ENCODE peak calls at places on chromosome 13, in four cellular contexts. L, H, P and J are unnamed samples.

GRCh38 chr13:29746167-29746677 is 104.2 kb downstream of the UBL3 start:
- DNase-seq in L (no peak), H (no peak), P (no peak), J (no peak)

GRCh38 chr13:30898721-30899188 is 7.3 kb upstream of the MEDAG start:
- DNase-seq in L (peak; percentile 9), H (peak; percentile 3), P (peak; percentile 33), J (no peak)

GRCh38 chr13:55394470-55394869 is 1746.2 kb upstream of the PRR20A start:
- DNase-seq in L (no peak), H (no peak), P (no peak), J (no peak)

GRCh38 chr13:97810152-97810551 is 143.3 kb upstream of the IPO5 start:
- DNase-seq in L (no peak), H (peak; percentile 52), P (no peak), J (no peak)

GRCh38 chr13:77919351-77920294 is 992 bp upstream of the EDNRB start:
- DNase-seq in L (no peak), H (peak; percentile 57), P (peak; percentile 75), J (peak; percentile 72)

GRCh38 chr13:84096221-84096620 is 213.9 kb upstream of the SLITRK1 start:
- DNase-seq in L (no peak), H (no peak), P (no peak), J (no peak)

GRCh38 chr13:29756506-29756905 is 93.9 kb downstream of the UBL3 start:
- DNase-seq in L (no peak), H (no peak), P (no peak), J (no peak)

GRCh38 chr13:99403458-99403971 is 96.3 kb upstream of the GPR183 start:
- DNase-seq in L (no peak), H (no peak), P (no peak), J (peak; percentile 58)

GRCh38 chr13:75907044-75907443 is 270.9 kb downstream of the LMO7 start:
- DNase-seq in L (no peak), H (no peak), P (peak; percentile 48), J (no peak)

GRCh38 chr13:100674363-100674847 is at the start of gene TMTC4:
- DNase-seq in L (peak; percentile 62), H (peak; percentile 55), P (peak; percentile 46), J (no peak)

GRCh38 chr13:100340865-100341264 is 247.7 kb downstream of the GGACT start:
- DNase-seq in L (no peak), H (no peak), P (no peak), J (no peak)

GRCh38 chr13:31200636-31200970 is 828 bp downstream of the B3GLCT start:
- DNase-seq in L (no peak), H (peak; percentile 53), P (peak; percentile 53), J (no peak)

GRCh38 chr13:99386495-99386894 is 79.3 kb upstream of the GPR183 start:
- DNase-seq in L (no peak), H (no peak), P (peak; percentile 37), J (no peak)

GRCh38 chr13:98439896-98440295 is 137.0 kb downstream of the STK24 start:
- DNase-seq in L (no peak), H (no peak), P (no peak), J (peak; percentile 52)

GRCh38 chr13:46267166-46267565 is 55.4 kb downstream of the LRRC63 start:
- DNase-seq in L (no peak), H (peak; percentile 85), P (no peak), J (no peak)

GRCh38 chr13:80473695-80474094 is 132.8 kb upstream of the SPRY2 start:
- DNase-seq in L (no peak), H (no peak), P (no peak), J (no peak)

GRCh38 chr13:98527526-98527925 is 49.4 kb downstream of the STK24 start:
- DNase-seq in L (no peak), H (no peak), P (no peak), J (no peak)

GRCh38 chr13:45880242-45880641 is 28.7 kb upstream of the SIAH3 start:
- DNase-seq in L (no peak), H (no peak), P (no peak), J (no peak)

GRCh38 chr13:23069571-23069970 is 111.2 kb upstream of the SGCG start:
- DNase-seq in L (no peak), H (peak; percentile 51), P (no peak), J (no peak)

GRCh38 chr13:39385621-39386231 is 217.3 kb downstream of the LHFPL6 start:
- DNase-seq in L (no peak), H (no peak), P (peak; percentile 96), J (no peak)

GRCh38 chr13:23868521-23868920 is 20.7 kb downstream of the MIPEP start:
- DNase-seq in L (no peak), H (no peak), P (no peak), J (no peak)

GRCh38 chr13:73194310-73194709 is 135.5 kb downstream of the KLF5 start:
- DNase-seq in L (no peak), H (peak; percentile 51), P (no peak), J (no peak)

GRCh38 chr13:51158923-51159322 is 47.8 kb upstream of the C13orf42 start:
- DNase-seq in L (no peak), H (no peak), P (peak; percentile 61), J (no peak)

GRCh38 chr13:25881946-25882574 is 169.8 kb downstream of the SHISA2 start:
- DNase-seq in L (no peak), H (no peak), P (peak; percentile 68), J (no peak)

GRCh38 chr13:49315756-49316481 is 68.2 kb downstream of the CDADC1 start:
- DNase-seq in L (no peak), H (no peak), P (no peak), J (no peak)

GRCh38 chr13:99884913-99885312 is 86.7 kb downstream of the ZIC5 start:
- DNase-seq in L (no peak), H (no peak), P (no peak), J (no peak)

GRCh38 chr13:76884571-76885202 is 1.5 kb downstream of the KCTD12 start:
- DNase-seq in L (no peak), H (peak; percentile 42), P (no peak), J (no peak)

GRCh38 chr13:99768986-99769385 is 202.6 kb downstream of the ZIC5 start:
- DNase-seq in L (no peak), H (no peak), P (no peak), J (no peak)

GRCh38 chr13:106372199-106373160 is 163.0 kb downstream of the EFNB2 start:
- DNase-seq in L (no peak), H (no peak), P (no peak), J (no peak)

GRCh38 chr13:20856650-20857049 is 45.9 kb downstream of the XPO4 start:
- DNase-seq in L (no peak), H (no peak), P (no peak), J (no peak)

GRCh38 chr13:31951215-31951678 is 80.3 kb upstream of the FRY start:
- DNase-seq in L (no peak), H (peak; percentile 63), P (peak; percentile 19), J (no peak)

GRCh38 chr13:42656136-42656535 is 82.2 kb downstream of the TNFSF11 start:
- DNase-seq in L (no peak), H (peak; percentile 26), P (peak; percentile 84), J (no peak)